ENCODE peak calls at places on chromosomes 11 and 22, in five cellular contexts. I is HepG2, S is K562, Q is GM12878, A is H1. P is an unnamed sample.

GRCh38 chr11:110629594-110629993 is 82.6 kb downstream of the ARHGAP20 start:
- DNase-seq in Q (no peak), A (no peak), I (no peak), S (no peak), P (no peak)

GRCh38 chr11:65417702-65418430 is 4.7 kb upstream of the NEAT1 start:
- DNase-seq in A (peak), Q (no peak), I (no peak), S (peak), P (no peak)

GRCh38 chr11:124219126-124219525 is 21.8 kb upstream of the OR8G1 start:
- DNase-seq in Q (no peak), S (no peak), I (no peak), A (no peak), P (no peak)

GRCh38 chr11:126310229-126310991 is 6.5 kb downstream of the DCPS start:
- DNase-seq in A (peak), Q (no peak), I (peak), S (peak), P (peak)

GRCh38 chr22:48320048-48320655 is 1507.5 kb downstream of the BRD1 start:
- DNase-seq in S (no peak), A (no peak), I (no peak), Q (no peak), P (no peak)

GRCh38 chr11:74783241-74783871 is 34.7 kb downstream of the RNF169 start:
- DNase-seq in A (no peak), I (no peak), Q (peak), S (no peak), P (peak)

GRCh38 chr22:49672013-49672516 is 155.6 kb downstream of the BRD1 start:
- DNase-seq in Q (no peak), S (no peak), A (no peak), I (no peak), P (no peak)

GRCh38 chr11:93476796-93477195 is 66.4 kb downstream of the SMCO4 start:
- DNase-seq in I (no peak), S (no peak), A (no peak), Q (no peak), P (no peak)

GRCh38 chr22:50604256-50604580 is 3.6 kb downstream of the MAPK8IP2 start:
- DNase-seq in A (no peak), Q (no peak), I (no peak), S (no peak), P (no peak)

GRCh38 chr11:16385099-16385498 is 28.8 kb upstream of the SOX6 start:
- DNase-seq in A (no peak), S (no peak), Q (no peak), I (no peak), P (no peak)

GRCh38 chr11:75615709-75616108 is 53.1 kb downstream of the MAP6 start:
- DNase-seq in I (no peak), S (no peak), A (no peak), Q (no peak), P (no peak)

GRCh38 chr22:29195118-29195963 is 10.4 kb upstream of the EMID1 start:
- DNase-seq in I (no peak), S (peak), Q (no peak), A (no peak), P (no peak)

GRCh38 chr11:72069787-72070251 is 10.5 kb downstream of the NUMA1 start:
- DNase-seq in A (no peak), Q (no peak), S (peak), I (peak), P (peak)

GRCh38 chr11:12220305-12220704 is 109.9 kb downstream of the MICAL2 start:
- DNase-seq in Q (no peak), A (no peak), S (no peak), I (no peak), P (no peak)

GRCh38 chr11:99822846-99823565 is 802.3 kb downstream of the CNTN5 start:
- DNase-seq in S (no peak), A (no peak), Q (no peak), I (no peak), P (no peak)

GRCh38 chr11:133945087-133945974 is 11.4 kb downstream of the IGSF9B start:
- DNase-seq in S (peak), Q (no peak), I (no peak), A (no peak), P (no peak)

GRCh38 chr22:28799834-28800307 is 498 bp downstream of the XBP1 start:
- DNase-seq in Q (no peak), A (no peak), I (no peak), S (peak), P (no peak)

GRCh38 chr22:17754233-17754925 is 19.9 kb downstream of the BID start:
- DNase-seq in S (no peak), Q (no peak), A (no peak), I (no peak), P (no peak)

GRCh38 chr11:6473481-6474422 is at the start of gene TRIM3:
- DNase-seq in A (peak), I (peak), S (peak), Q (no peak), P (peak)

DNA sequence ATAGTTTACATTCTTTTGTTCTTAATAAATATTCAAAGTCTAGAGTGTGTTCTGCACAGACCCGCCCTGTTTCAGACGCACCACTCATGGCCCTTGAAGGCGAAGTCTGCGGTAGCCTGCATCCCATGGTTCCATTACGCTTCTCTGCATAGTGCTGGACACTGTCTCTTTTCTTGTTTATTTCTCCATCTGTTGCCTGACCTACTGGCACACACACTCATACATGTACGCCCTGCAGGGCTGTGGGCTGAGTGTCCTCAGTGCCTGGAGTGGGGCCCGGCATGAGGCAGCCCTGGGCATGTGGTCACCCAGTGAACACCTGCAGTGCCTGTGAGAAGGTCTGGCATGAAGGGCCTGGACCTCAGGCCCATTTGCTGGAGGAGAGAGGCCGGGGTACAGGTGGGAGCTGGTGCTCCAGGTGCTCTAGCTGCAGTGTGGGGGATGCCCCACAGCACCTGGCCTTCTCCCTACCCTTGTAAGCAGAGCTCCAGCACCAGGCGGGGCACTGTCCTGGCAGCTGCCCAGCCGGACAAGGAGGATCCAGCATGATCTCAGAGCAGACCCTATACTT is 404.1 kb downstream of the TBC1D22A start:
- DNase-seq in I (no peak), A (peak), Q (no peak), S (no peak), P (no peak)
- TF ChIP-seq SRF in I (no peak), A (no peak), Q (no peak), S (no peak), P (no peak)

GRCh38 chr22:42500164-42500835 is 19.3 kb downstream of the RRP7A start:
- DNase-seq in Q (peak), A (peak), S (peak), I (no peak), P (peak)
- TF ChIP-seq YY1 in Q (no peak), A (no peak), S (no peak), I (no peak), P (no peak)

DNA sequence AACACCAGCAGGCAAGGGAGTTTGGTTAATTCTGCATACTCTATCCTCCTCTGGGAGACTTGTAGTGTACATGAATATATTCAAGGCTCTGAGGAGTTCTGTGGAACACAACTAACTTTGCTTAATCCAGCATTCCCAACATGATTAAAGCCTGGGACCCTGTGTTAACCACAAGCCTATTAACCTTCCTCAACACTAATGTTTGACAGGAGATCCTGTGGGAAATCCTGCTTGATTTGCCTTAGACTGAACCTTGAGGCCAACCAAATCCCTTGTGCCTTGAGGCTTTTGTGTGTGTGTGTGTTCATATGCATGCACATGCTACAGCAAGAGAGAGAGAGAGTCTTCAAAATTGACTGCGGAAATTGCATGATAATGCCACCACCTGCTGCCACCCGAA is 238.1 kb upstream of the ZBED5 start:
- DNase-seq in S (no peak), I (no peak), A (no peak), Q (no peak), P (no peak)
- TF ChIP-seq SRF in S (no peak), I (no peak), A (no peak), Q (no peak), P (no peak)

GRCh38 chr22:37544955-37545702 is 15.2 kb upstream of the CDC42EP1 start:
- DNase-seq in I (peak), A (peak), S (peak), Q (no peak), P (no peak)
- TF ChIP-seq YY1 in I (peak), A (peak), S (no peak), Q (peak), P (no peak)

DNA sequence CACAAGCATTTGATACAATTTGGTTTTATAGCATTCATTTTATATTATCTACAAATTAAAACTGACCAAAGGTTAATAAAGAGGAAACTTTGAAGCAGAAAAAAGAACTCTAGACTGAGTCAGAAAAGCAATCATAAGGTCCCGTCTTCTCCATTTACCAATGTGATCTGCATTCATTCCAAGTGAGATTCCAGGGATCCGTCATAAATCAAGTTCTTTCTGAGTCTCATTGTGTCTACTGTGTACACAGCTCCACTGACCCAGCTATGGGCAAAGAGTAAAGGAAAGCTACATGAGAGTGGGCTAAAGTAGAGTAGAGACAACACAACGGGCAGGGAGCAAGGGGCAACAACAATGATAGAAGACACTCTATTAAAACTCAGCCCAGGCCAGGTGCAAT is 15.3 kb downstream of the FAM168A start:
- DNase-seq in Q (no peak), A (no peak), I (no peak), S (no peak), P (no peak)
- TF ChIP-seq SRF in Q (no peak), A (no peak), I (no peak), S (no peak), P (no peak)

GRCh38 chr22:19595532-19595931 is 71.3 kb upstream of the CLDN5 start:
- DNase-seq in S (no peak), I (no peak), A (no peak), Q (no peak), P (no peak)

GRCh38 chr22:19599004-19599403 is 74.8 kb upstream of the CLDN5 start:
- DNase-seq in A (no peak), I (no peak), S (no peak), Q (no peak), P (no peak)

GRCh38 chr22:19596680-19597398 is 72.6 kb upstream of the CLDN5 start:
- DNase-seq in Q (no peak), S (no peak), I (peak), A (no peak), P (no peak)

GRCh38 chr22:19598054-19598855 is 74.0 kb upstream of the CLDN5 start:
- DNase-seq in S (no peak), Q (no peak), I (no peak), A (no peak), P (no peak)

GRCh38 chr22:19597399-19597735 is 73.2 kb upstream of the CLDN5 start:
- DNase-seq in A (no peak), I (peak), S (no peak), Q (no peak), P (no peak)
- TF ChIP-seq YY1 in A (no peak), I (no peak), S (no peak), Q (no peak), P (no peak)

DNA sequence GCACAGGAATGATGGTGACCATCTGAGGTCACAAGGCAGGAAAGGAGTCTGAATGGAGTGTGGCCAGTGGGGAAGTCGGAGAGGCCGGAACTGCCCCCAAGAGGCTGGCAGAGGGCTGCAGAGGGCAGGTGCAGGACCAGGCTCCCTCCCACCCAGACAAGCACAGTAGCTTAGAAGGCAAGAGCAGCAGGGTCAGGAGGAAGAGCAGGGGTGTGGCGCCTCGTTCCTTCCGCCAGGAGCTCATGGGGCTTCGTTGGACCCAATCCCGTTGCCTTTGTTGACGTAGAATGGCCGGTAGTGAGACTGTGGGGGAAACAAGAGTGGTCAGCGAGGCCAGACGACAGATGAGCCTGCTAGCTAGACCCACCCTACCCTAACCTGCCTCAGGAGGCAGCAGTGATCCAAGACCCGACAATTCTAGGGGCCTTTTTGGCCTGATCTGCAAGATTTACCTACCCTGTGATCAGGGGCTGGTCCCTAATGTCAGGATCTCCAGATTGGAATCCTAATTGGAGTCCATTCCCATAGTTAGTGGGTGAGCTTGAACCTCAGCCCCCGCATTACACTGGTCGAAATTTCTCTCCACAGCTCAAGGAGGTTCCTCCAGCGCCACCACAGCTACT is 25.6 kb downstream of the TRIM29 start:
- DNase-seq in A (no peak), S (no peak), I (no peak), Q (no peak), P (no peak)
- TF ChIP-seq SRF in A (no peak), S (no peak), I (no peak), Q (no peak), P (no peak)

GRCh38 chr11:132540586-132540985 is 991.7 kb downstream of the OPCML start:
- DNase-seq in A (no peak), S (no peak), I (no peak), Q (no peak), P (no peak)

GRCh38 chr11:132538642-132539041 is 993.7 kb downstream of the OPCML start:
- DNase-seq in Q (no peak), I (no peak), S (no peak), A (no peak), P (no peak)

GRCh38 chr11:132539590-132540368 is 992.5 kb downstream of the OPCML start:
- DNase-seq in I (no peak), A (no peak), S (no peak), Q (no peak), P (no peak)

GRCh38 chr11:132531921-132532320 is 1000.4 kb downstream of the OPCML start:
- DNase-seq in S (no peak), Q (no peak), I (no peak), A (no peak), P (no peak)

DNA sequence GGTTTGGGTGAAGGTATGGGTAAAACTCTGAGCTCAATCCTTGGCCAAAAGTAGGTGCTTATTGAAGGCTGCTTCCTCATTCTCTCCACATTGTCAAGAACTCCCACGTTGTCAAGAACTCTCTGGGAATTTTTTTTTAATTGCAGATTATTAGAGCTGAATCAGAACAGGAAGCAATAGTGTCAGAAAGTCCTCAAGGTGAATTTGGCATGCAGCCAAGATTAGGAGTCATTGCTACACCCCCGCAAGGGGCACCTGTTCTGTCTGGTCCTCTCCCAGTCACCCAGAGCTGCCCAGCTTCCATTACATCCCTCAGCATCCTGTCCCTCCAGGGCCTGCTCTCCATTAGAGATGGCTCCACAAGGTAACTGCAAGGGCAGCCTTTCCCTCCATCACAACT is 996.5 kb downstream of the OPCML start:
- DNase-seq in Q (no peak), A (no peak), S (no peak), I (no peak), P (no peak)
- TF ChIP-seq YY1 in Q (no peak), A (no peak), S (no peak), I (no peak), P (no peak)

DNA sequence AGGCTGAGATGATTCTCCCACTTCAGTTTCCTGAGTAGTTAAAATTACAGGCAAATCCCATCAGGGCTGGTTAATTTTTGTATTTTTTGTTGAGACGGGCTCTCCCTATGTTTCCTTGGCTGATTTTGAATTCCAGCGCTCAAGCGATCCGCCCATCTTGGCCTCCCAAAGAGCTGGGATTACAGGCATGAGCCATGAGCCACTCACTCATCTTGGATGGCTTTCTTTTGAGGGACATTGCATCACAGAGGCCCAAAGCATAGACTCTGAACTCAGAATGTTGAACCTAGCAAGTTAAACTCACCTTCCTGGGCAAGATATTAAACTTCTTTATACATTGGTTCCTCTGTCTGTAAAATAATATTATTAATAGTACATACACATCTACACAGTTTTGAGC is 762 bp upstream of the CARD16 start:
- DNase-seq in Q (no peak), S (no peak), A (no peak), I (no peak), P (no peak)
- TF ChIP-seq SRF in Q (no peak), S (no peak), A (no peak), I (no peak), P (no peak)